ENCODE peak calls at places on chromosome 17, in seven cellular contexts. Y is osteoblast, S is endodermal cell, C is right atrium auricular region, O is progenitor cell of endocrine pancreas, I is kidney, G is cardiac fibroblast. F is an unnamed sample.

GRCh38 chr17:2050246-2050866 is 4.5 kb upstream of the HIC1 start:
- DNase-seq in I (peak), Y (peak), C (no peak), S (peak), O (peak), G (peak), F (peak)

GRCh38 chr17:80474231-80474932 is 2.0 kb downstream of the NPTX1 start:
- DNase-seq in I (peak), S (peak), Y (peak), G (peak), C (no peak), O (no peak), F (no peak)

GRCh38 chr17:81665205-81666091 is 957 bp downstream of the OXLD1 start:
- DNase-seq in Y (peak), C (no peak), S (peak), I (peak), G (peak), O (no peak), F (peak)

GRCh38 chr17:10735251-10735650 is 5.4 kb upstream of the TMEM220 start:
- DNase-seq in C (no peak), Y (no peak), G (no peak), O (no peak), I (no peak), S (peak), F (no peak)

GRCh38 chr17:69452664-69453260 is 38.3 kb downstream of the MAP2K6 start:
- DNase-seq in I (no peak), S (peak), G (no peak), C (no peak), O (no peak), Y (no peak), F (no peak)

GRCh38 chr17:39252788-39253460 is 27.2 kb upstream of the STAC2 start:
- DNase-seq in S (peak), C (no peak), O (no peak), I (no peak), Y (no peak), G (no peak), F (no peak)

GRCh38 chr17:47946929-47947397 is 5.6 kb downstream of the PNPO start:
- DNase-seq in Y (peak), S (peak), I (no peak), G (peak), O (peak), C (peak), F (peak)

GRCh38 chr17:17684901-17685774 is 3.9 kb downstream of the RAI1 start:
- DNase-seq in C (no peak), O (no peak), I (no peak), Y (peak), S (peak), G (peak), F (no peak)

GRCh38 chr17:21174719-21175118 is 39.2 kb downstream of the TMEM11 start:
- DNase-seq in S (peak), G (peak), Y (peak), I (no peak), O (no peak), C (no peak), F (no peak)

GRCh38 chr17:70256751-70257150 is 87.4 kb downstream of the KCNJ2 start:
- DNase-seq in G (no peak), I (no peak), C (no peak), O (no peak), Y (no peak), S (no peak), F (no peak)

GRCh38 chr17:58614854-58615409 is 76.9 kb downstream of the TEX14 start:
- DNase-seq in S (peak), C (no peak), G (peak), I (no peak), O (no peak), Y (no peak), F (no peak)

GRCh38 chr17:83067071-83067717 is 12.2 kb upstream of the METRNL start:
- DNase-seq in Y (peak), S (peak), I (peak), G (no peak), C (no peak), O (no peak), F (peak)

GRCh38 chr17:27203241-27203640 is 90.7 kb upstream of the WSB1 start:
- DNase-seq in I (no peak), G (no peak), Y (no peak), O (no peak), C (no peak), S (no peak), F (no peak)

GRCh38 chr17:20925091-20925490 is 117.7 kb downstream of the USP22 start:
- DNase-seq in S (no peak), G (peak), I (no peak), Y (no peak), O (no peak), C (no peak), F (no peak)

GRCh38 chr17:74037320-74037719 is 166.2 kb upstream of the RPL38 start:
- DNase-seq in Y (no peak), S (peak), G (peak), C (no peak), O (no peak), I (no peak), F (no peak)

GRCh38 chr17:69822314-69822875 is 252.6 kb upstream of the KCNJ16 start:
- DNase-seq in O (no peak), Y (no peak), S (no peak), G (no peak), C (no peak), I (no peak), F (no peak)

GRCh38 chr17:81481011-81481799 is 31.4 kb downstream of the ACTG1 start:
- DNase-seq in S (peak), I (peak), O (no peak), C (peak), Y (peak), G (peak), F (peak)

GRCh38 chr17:10036511-10037061 is 131.5 kb upstream of the RCVRN start:
- DNase-seq in S (no peak), O (no peak), G (peak), Y (no peak), C (peak), I (peak), F (no peak)

GRCh38 chr17:77916771-77917481 is 41.6 kb upstream of the TNRC6C start:
- DNase-seq in S (no peak), I (no peak), Y (no peak), C (no peak), O (no peak), G (no peak), F (no peak)

GRCh38 chr17:56808503-56808902 is 25.2 kb downstream of the C17orf67 start:
- DNase-seq in S (no peak), O (no peak), I (no peak), G (no peak), C (peak), Y (no peak), F (no peak)

GRCh38 chr17:9239821-9240658 is 218.7 kb downstream of the NTN1 start:
- DNase-seq in I (peak), Y (peak), G (peak), O (peak), S (peak), C (peak), F (peak)

GRCh38 chr17:1709403-1709891 is 730 bp downstream of the TLCD2 start:
- DNase-seq in Y (peak), O (no peak), S (peak), C (no peak), I (no peak), G (no peak), F (no peak)

GRCh38 chr17:58693208-58693607 is 806 bp downstream of the RAD51C start:
- DNase-seq in S (no peak), I (no peak), O (no peak), G (no peak), Y (peak), C (no peak), F (no peak)

GRCh38 chr17:66904760-66905637 is 59.5 kb upstream of the CACNG4 start:
- DNase-seq in G (peak), Y (peak), C (peak), O (no peak), S (no peak), I (no peak), F (no peak)

GRCh38 chr17:16911141-16911937 is 60.6 kb downstream of the TNFRSF13B start:
- DNase-seq in S (peak), O (no peak), C (peak), Y (no peak), I (peak), G (peak), F (no peak)

GRCh38 chr17:21272250-21272649 is 12.3 kb upstream of the MAP2K3 start:
- DNase-seq in I (no peak), O (no peak), C (no peak), G (no peak), S (no peak), Y (peak), F (no peak)

GRCh38 chr17:29369831-29370735 is 20.1 kb upstream of the TAOK1 start:
- DNase-seq in Y (peak), O (peak), G (peak), I (no peak), S (peak), C (peak), F (peak)

GRCh38 chr17:58660621-58661020 is 31.2 kb downstream of the TEX14 start:
- DNase-seq in O (no peak), G (no peak), S (no peak), I (peak), Y (no peak), C (no peak), F (no peak)

GRCh38 chr17:5509482-5509881 is 23.1 kb downstream of the MIS12 start:
- DNase-seq in Y (no peak), O (no peak), S (no peak), G (peak), C (no peak), I (no peak), F (no peak)

GRCh38 chr17:45584092-45585036 is 93.8 kb upstream of the PLEKHM1 start:
- DNase-seq in G (peak), C (no peak), Y (peak), O (peak), S (peak), I (peak), F (peak)

GRCh38 chr17:66341462-66341861 is 39.0 kb downstream of the PRKCA start:
- DNase-seq in C (no peak), Y (no peak), S (no peak), I (no peak), G (no peak), O (no peak), F (no peak)

GRCh38 chr17:40490289-40490853 is 11.1 kb downstream of the TNS4 start:
- DNase-seq in O (no peak), Y (peak), C (peak), I (peak), G (peak), S (peak), F (no peak)

GRCh38 chr17:66795486-66795885 is 39.4 kb upstream of the CACNG5 start:
- DNase-seq in C (no peak), O (no peak), Y (no peak), I (no peak), S (no peak), G (no peak), F (no peak)

GRCh38 chr17:35082073-35082657 is 18.7 kb upstream of the RFFL start:
- DNase-seq in C (no peak), Y (no peak), I (no peak), S (no peak), O (no peak), G (peak), F (no peak)

GRCh38 chr17:49715717-49716279 is 8.0 kb upstream of the SLC35B1 start:
- DNase-seq in I (no peak), Y (no peak), S (no peak), C (no peak), G (no peak), O (no peak), F (no peak)

GRCh38 chr17:49716952-49717351 is 9.2 kb upstream of the SLC35B1 start:
- DNase-seq in G (no peak), S (no peak), I (no peak), Y (no peak), C (no peak), O (no peak), F (no peak)

GRCh38 chr17:49717371-49717841 is 9.6 kb upstream of the SLC35B1 start:
- DNase-seq in S (no peak), G (no peak), C (no peak), I (no peak), Y (no peak), O (no peak), F (no peak)

DNA sequence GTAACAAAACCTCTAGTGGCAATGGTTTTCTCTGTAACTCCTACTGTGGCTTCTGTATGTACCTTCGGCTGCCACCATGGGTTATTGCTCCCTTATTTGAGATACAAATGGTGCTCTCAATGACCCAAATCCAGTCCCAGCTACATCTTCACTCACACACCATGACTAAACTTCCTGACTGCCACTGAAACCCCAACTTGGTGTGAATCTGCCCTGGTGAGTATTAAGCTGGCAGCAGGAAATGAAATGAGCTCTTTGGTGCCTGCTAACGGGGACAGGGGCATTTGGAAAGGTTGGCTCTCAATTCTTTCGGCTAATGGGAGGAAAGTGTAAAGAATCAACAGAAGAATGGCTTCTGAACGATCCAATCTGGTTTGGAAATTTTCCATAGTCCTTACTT is 7.5 kb upstream of the SLC35B1 start:
- DNase-seq in S (no peak), I (no peak), Y (no peak), C (no peak), G (no peak), O (no peak), F (peak)
- TF ChIP-seq CTCF in S (no peak), I (no peak), Y (no peak), C (no peak), G (no peak), O (no peak), F (no peak)

GRCh38 chr17:75260679-75261335 is 599 bp downstream of the GGA3 start:
- DNase-seq in O (no peak), I (no peak), C (no peak), Y (peak), S (no peak), G (no peak), F (no peak)
- TF ChIP-seq CTCF in O (peak), I (no peak), C (peak), Y (no peak), S (peak), G (no peak), F (no peak)

GRCh38 chr17:78986048-78986648 is 6.4 kb upstream of the LGALS3BP start:
- DNase-seq in C (peak), O (no peak), G (peak), S (no peak), I (peak), Y (peak), F (peak)
- TF ChIP-seq CTCF in C (peak), O (peak), G (peak), S (peak), I (peak), Y (peak), F (peak)

GRCh38 chr17:30958187-30958586 is 12.7 kb upstream of the RNF135 start:
- DNase-seq in S (no peak), G (no peak), O (no peak), Y (no peak), C (no peak), I (peak), F (no peak)
- TF ChIP-seq CTCF in S (no peak), G (no peak), O (no peak), Y (no peak), C (no peak), I (no peak), F (no peak)

GRCh38 chr17:37746617-37747016 is 1.8 kb upstream of the HNF1B start:
- DNase-seq in Y (no peak), S (no peak), O (no peak), G (no peak), C (no peak), I (no peak), F (no peak)
- TF ChIP-seq CTCF in Y (no peak), S (no peak), O (no peak), G (no peak), C (no peak), I (no peak), F (no peak)

GRCh38 chr17:43090022-43090421 is 35.1 kb downstream of the BRCA1 start:
- DNase-seq in I (no peak), O (no peak), G (no peak), Y (no peak), C (no peak), S (no peak), F (no peak)

GRCh38 chr17:43079578-43080302 is 45.4 kb downstream of the BRCA1 start:
- DNase-seq in I (no peak), S (no peak), G (no peak), C (no peak), Y (no peak), O (no peak), F (no peak)

DNA sequence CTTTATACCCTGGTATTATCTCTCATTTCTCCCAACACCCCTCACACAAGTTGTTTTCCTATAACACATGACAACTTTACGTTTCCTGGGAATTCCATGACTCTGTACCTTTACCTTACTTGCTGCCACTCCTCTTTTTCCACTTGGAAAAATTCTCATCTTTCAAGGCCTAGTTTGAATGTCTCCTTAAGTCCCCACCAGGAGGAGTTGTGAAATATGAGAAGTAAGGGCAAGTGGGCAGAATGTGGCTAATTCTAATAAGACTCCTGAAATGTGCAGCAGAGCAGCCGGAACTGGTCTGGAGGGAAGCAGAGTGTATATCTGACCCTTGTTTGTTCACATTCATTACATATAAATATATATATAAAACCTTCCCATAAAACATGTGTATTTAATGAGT is 39.7 kb downstream of the BRCA1 start:
- DNase-seq in I (no peak), O (no peak), Y (no peak), S (no peak), C (no peak), G (peak), F (no peak)
- TF ChIP-seq CTCF in I (no peak), O (no peak), Y (no peak), S (peak), C (no peak), G (no peak), F (no peak)

F was measured in CD8-positive, alpha-beta T cell.